ENCODE peak calls at places on chromosome 22, in seven cellular contexts. D is progenitor cell of endocrine pancreas, Z is AG04450, G is foreskin fibroblast, O is natural killer cell, Q is OCI-LY7, P is colonic mucosa. N is an unnamed sample.

GRCh38 chr22:46044718-46045458 is 67.9 kb upstream of the WNT7B start:
- DNase-seq in Z (no peak), D (peak), G (peak), P (no peak), Q (no peak), O (no peak), N (peak)

GRCh38 chr22:22692707-22693530 is 48.5 kb downstream of the GGTLC2 start:
- DNase-seq in Z (no peak), O (peak), G (peak), P (peak), Q (peak), D (peak), N (no peak)

GRCh38 chr22:23058481-23059336 is 11.6 kb upstream of the GNAZ start:
- DNase-seq in D (no peak), Z (no peak), O (peak), Q (no peak), P (peak), G (no peak), N (no peak)

GRCh38 chr22:28925916-28926315 is 42.5 kb downstream of the ZNRF3 start:
- DNase-seq in O (no peak), G (no peak), Q (no peak), Z (no peak), D (no peak), P (no peak), N (no peak)

GRCh38 chr22:48464246-48464645 is 1363.4 kb downstream of the BRD1 start:
- DNase-seq in G (no peak), D (no peak), P (no peak), Q (no peak), O (no peak), Z (no peak), N (no peak)

GRCh38 chr22:46061431-46062231 is 84.7 kb upstream of the WNT7B start:
- DNase-seq in Z (no peak), P (no peak), D (no peak), Q (no peak), G (no peak), O (no peak), N (no peak)

GRCh38 chr22:20435436-20436308 is 2.0 kb downstream of the SCARF2 start:
- DNase-seq in P (no peak), Q (no peak), Z (no peak), G (no peak), D (no peak), O (no peak), N (no peak)

GRCh38 chr22:46064966-46065666 is 85.2 kb upstream of the PPARA start:
- DNase-seq in P (no peak), D (no peak), O (no peak), Z (no peak), Q (no peak), G (no peak), N (no peak)

GRCh38 chr22:17807571-17808410 is 33.5 kb upstream of the BID start:
- DNase-seq in D (no peak), Q (no peak), P (no peak), G (peak), Z (peak), O (no peak), N (no peak)

DNA sequence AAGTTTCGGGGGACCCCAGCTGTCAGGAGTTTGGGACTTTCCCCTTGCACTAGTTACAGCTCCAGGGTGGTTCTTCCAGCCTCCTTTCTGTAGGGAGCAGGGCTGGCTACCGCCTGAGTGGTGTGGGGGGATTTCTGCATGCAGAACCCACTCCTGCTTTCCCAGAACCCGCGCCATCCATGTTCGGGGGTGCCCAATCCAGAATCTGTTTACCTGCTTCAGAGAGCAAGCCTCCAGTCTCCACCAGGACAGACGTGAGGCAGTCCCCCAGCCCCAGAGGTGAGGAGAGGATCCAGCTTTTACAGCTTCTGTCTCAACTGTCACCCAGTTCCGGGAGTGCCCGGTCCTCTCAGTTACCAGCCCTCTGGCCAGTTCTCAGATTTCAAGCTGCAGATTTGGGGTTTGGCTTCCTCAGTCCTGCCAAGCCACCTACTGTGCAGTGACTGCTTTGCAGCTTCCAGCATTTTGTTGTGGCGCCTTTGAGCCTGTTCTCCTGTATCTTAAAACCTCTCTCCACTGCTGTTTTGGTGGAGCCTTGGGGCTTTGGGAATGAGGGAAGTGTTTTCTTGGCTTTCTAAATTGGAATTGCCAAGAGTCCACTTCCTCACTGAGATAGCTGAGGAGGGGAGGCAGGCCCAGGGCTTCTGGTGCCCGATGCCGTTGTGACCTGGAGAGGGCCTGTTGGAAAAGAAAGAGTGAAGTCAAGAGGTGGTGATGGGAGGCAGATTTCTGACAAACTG is 513.2 kb downstream of the TBC1D22A start:
- DNase-seq in P (no peak), Z (no peak), O (no peak), G (peak), Q (no peak), D (no peak), N (no peak)
- TF ChIP-seq CTCF in P (no peak), Z (peak), O (no peak), G (no peak), Q (no peak), D (no peak), N (no peak)

GRCh38 chr22:38230108-38230825 is 28.5 kb downstream of the MAFF start:
- DNase-seq in Z (no peak), Q (peak), P (peak), O (peak), G (peak), D (no peak), N (no peak)
- TF ChIP-seq CTCF in Z (peak), Q (peak), P (peak), O (peak), G (no peak), D (peak), N (no peak)

GRCh38 chr22:50697667-50698506 is 25.3 kb downstream of the SHANK3 start:
- DNase-seq in O (no peak), Z (no peak), G (no peak), Q (no peak), P (no peak), D (no peak), N (no peak)

GRCh38 chr22:50698546-50698945 is 25.9 kb downstream of the SHANK3 start:
- DNase-seq in Q (no peak), P (no peak), O (no peak), Z (no peak), D (no peak), G (no peak), N (no peak)

GRCh38 chr22:50696251-50696798 is 23.7 kb downstream of the SHANK3 start:
- DNase-seq in D (no peak), Q (no peak), Z (no peak), P (no peak), G (no peak), O (no peak), N (no peak)

GRCh38 chr22:50695421-50696250 is 23.0 kb downstream of the SHANK3 start:
- DNase-seq in Z (no peak), G (no peak), D (no peak), O (no peak), P (no peak), Q (no peak), N (no peak)

DNA sequence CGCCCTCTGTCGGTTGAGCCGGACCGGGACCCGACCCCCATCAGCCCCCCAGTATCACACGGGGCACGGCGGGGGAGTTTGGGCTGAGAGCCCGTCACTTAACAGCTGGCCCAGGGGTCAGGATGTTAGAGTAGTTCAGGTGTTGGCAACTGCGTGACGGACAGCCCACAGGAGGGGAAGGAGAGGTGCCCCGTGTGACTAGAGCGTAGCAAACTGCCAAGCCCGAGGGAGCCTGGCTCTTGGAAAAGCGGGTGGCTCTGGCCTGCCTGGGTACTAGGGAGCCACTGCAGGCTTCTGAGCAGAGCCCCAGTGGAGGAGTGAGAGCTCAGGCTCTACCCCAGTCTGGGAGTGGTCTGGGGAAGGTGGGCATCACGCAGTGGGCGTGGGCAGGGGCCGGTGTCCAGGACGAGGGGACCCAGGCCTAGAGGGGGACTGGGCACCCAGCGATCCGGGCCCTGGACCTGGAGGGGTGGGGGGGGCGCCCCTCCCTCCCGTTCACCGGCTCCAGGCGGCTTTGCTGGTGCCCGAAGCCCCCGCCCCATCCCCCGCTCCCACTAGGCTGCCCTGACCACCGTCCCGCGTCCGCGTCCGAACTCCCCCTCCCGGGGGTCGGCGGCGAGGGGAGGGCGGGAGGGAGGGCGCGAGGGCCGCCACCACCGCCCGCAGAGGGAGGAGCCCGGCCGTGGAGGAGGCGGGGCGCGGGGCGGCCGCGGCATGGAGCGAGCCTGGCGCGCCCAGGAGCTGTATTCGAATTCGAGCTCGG is 24.4 kb downstream of the SHANK3 start:
- DNase-seq in D (peak), P (no peak), G (peak), O (no peak), Z (no peak), Q (no peak), N (no peak)
- TF ChIP-seq CTCF in D (peak), P (no peak), G (peak), O (no peak), Z (peak), Q (no peak), N (no peak)

GRCh38 chr22:36384766-36385400 is 2.9 kb downstream of the MYH9 start:
- DNase-seq in Z (no peak), P (no peak), Q (peak), G (peak), O (no peak), D (no peak), N (no peak)
- TF ChIP-seq CTCF in Z (peak), P (no peak), Q (no peak), G (no peak), O (no peak), D (no peak), N (no peak)

GRCh38 chr22:31995046-31995445 is 48.0 kb upstream of the SLC5A1 start:
- DNase-seq in Z (no peak), G (no peak), Q (peak), P (no peak), O (no peak), D (no peak), N (no peak)
- TF ChIP-seq CTCF in Z (peak), G (no peak), Q (peak), P (no peak), O (no peak), D (peak), N (no peak)

GRCh38 chr22:49476176-49476575 is 351.5 kb downstream of the BRD1 start:
- DNase-seq in P (no peak), G (no peak), Q (no peak), O (no peak), D (no peak), Z (no peak), N (no peak)
- TF ChIP-seq CTCF in P (no peak), G (no peak), Q (no peak), O (no peak), D (no peak), Z (no peak), N (no peak)

GRCh38 chr22:31106001-31106571 is 1.3 kb downstream of the SELENOM start:
- DNase-seq in P (peak), Z (no peak), D (no peak), Q (no peak), O (no peak), G (peak), N (no peak)
- TF ChIP-seq CTCF in P (no peak), Z (peak), D (no peak), Q (no peak), O (no peak), G (no peak), N (no peak)

GRCh38 chr22:43090130-43090789 is 1.1 kb upstream of the TTLL1 start:
- DNase-seq in Q (peak), P (peak), D (no peak), Z (no peak), G (peak), O (no peak), N (no peak)
- TF ChIP-seq CTCF in Q (peak), P (no peak), D (no peak), Z (peak), G (peak), O (no peak), N (no peak)